ENCODE peak calls at places on chromosomes 5 and 9, in ten cellular contexts. One of them, this sample, is unnamed.

GRCh38 chr5:32990593-32991415 is 279.7 kb downstream of the NPR3 start:
- DNase-seq in AG10803: no peak
- DNase-seq in T-helper 2 cell: no peak
- DNase-seq in NCI-H345: no peak
- DNase-seq in lung: no peak
- DNase-seq in prostate gland: peak; percentile 19
- DNase-seq in G401: no peak
- DNase-seq in SK-N-SH: no peak
- DNase-seq in lower leg skin: no peak
- DNase-seq in stromal cell of bone marrow: peak; percentile 25
- DNase-seq in this sample: no peak

GRCh38 chr5:180141068-180141660 is 67.8 kb downstream of the RASGEF1C start:
- DNase-seq in AG10803: no peak
- DNase-seq in T-helper 2 cell: no peak
- DNase-seq in NCI-H345: no peak
- DNase-seq in lung: no peak
- DNase-seq in prostate gland: no peak
- DNase-seq in G401: no peak
- DNase-seq in SK-N-SH: no peak
- DNase-seq in lower leg skin: peak; percentile 2
- DNase-seq in stromal cell of bone marrow: no peak
- DNase-seq in this sample: no peak

GRCh38 chr9:129482521-129483466 is 138.1 kb downstream of the C9orf50 start:
- DNase-seq in AG10803: peak; percentile 93
- DNase-seq in T-helper 2 cell: no peak
- DNase-seq in NCI-H345: peak; percentile 65
- DNase-seq in lung: peak; percentile 87
- DNase-seq in prostate gland: peak; percentile 88
- DNase-seq in G401: peak; percentile 87
- DNase-seq in SK-N-SH: peak; percentile 90
- DNase-seq in lower leg skin: peak; percentile 87
- DNase-seq in stromal cell of bone marrow: peak; percentile 91
- DNase-seq in this sample: peak; percentile 92

GRCh38 chr5:61575581-61575980 is 243.5 kb downstream of the ZSWIM6 start:
- DNase-seq in AG10803: no peak
- DNase-seq in T-helper 2 cell: no peak
- DNase-seq in NCI-H345: no peak
- DNase-seq in lung: no peak
- DNase-seq in prostate gland: no peak
- DNase-seq in G401: no peak
- DNase-seq in SK-N-SH: no peak
- DNase-seq in lower leg skin: no peak
- DNase-seq in stromal cell of bone marrow: no peak
- DNase-seq in this sample: no peak

GRCh38 chr5:57277085-57277484 is 103.2 kb downstream of the GPBP1 start:
- DNase-seq in AG10803: peak; percentile 23
- DNase-seq in T-helper 2 cell: peak; percentile 18
- DNase-seq in NCI-H345: no peak
- DNase-seq in lung: no peak
- DNase-seq in prostate gland: no peak
- DNase-seq in G401: no peak
- DNase-seq in SK-N-SH: peak; percentile 8
- DNase-seq in lower leg skin: no peak
- DNase-seq in stromal cell of bone marrow: peak; percentile 7
- DNase-seq in this sample: peak; percentile 25

GRCh38 chr5:175692996-175693700 is 35.3 kb downstream of the HRH2 start:
- DNase-seq in AG10803: no peak
- DNase-seq in T-helper 2 cell: no peak
- DNase-seq in NCI-H345: no peak
- DNase-seq in lung: no peak
- DNase-seq in prostate gland: no peak
- DNase-seq in G401: no peak
- DNase-seq in SK-N-SH: no peak
- DNase-seq in lower leg skin: no peak
- DNase-seq in stromal cell of bone marrow: no peak
- DNase-seq in this sample: no peak

GRCh38 chr9:84238652-84239051 is 101.9 kb downstream of the SLC28A3 start:
- DNase-seq in AG10803: peak; percentile 10
- DNase-seq in T-helper 2 cell: no peak
- DNase-seq in NCI-H345: no peak
- DNase-seq in lung: no peak
- DNase-seq in prostate gland: no peak
- DNase-seq in G401: no peak
- DNase-seq in SK-N-SH: no peak
- DNase-seq in lower leg skin: no peak
- DNase-seq in stromal cell of bone marrow: no peak
- DNase-seq in this sample: no peak

GRCh38 chr9:22447607-22448305 is 1.1 kb downstream of the DMRTA1 start:
- DNase-seq in AG10803: no peak
- DNase-seq in T-helper 2 cell: no peak
- DNase-seq in NCI-H345: no peak
- DNase-seq in lung: no peak
- DNase-seq in prostate gland: peak; percentile 21
- DNase-seq in G401: no peak
- DNase-seq in SK-N-SH: no peak
- DNase-seq in lower leg skin: no peak
- DNase-seq in stromal cell of bone marrow: no peak
- DNase-seq in this sample: no peak

GRCh38 chr5:146291421-146292074 is 47.1 kb upstream of the POU4F3 start:
- DNase-seq in AG10803: peak; percentile 45
- DNase-seq in T-helper 2 cell: peak; percentile 58
- DNase-seq in NCI-H345: peak; percentile 54
- DNase-seq in lung: no peak
- DNase-seq in prostate gland: no peak
- DNase-seq in G401: peak; percentile 29
- DNase-seq in SK-N-SH: peak; percentile 56
- DNase-seq in lower leg skin: no peak
- DNase-seq in stromal cell of bone marrow: peak; percentile 25
- DNase-seq in this sample: peak; percentile 58

GRCh38 chr5:179612577-179613459 is 10.7 kb downstream of the HNRNPH1 start:
- DNase-seq in AG10803: no peak
- DNase-seq in T-helper 2 cell: no peak
- DNase-seq in NCI-H345: no peak
- DNase-seq in lung: no peak
- DNase-seq in prostate gland: no peak
- DNase-seq in G401: no peak
- DNase-seq in SK-N-SH: no peak
- DNase-seq in lower leg skin: no peak
- DNase-seq in stromal cell of bone marrow: no peak
- DNase-seq in this sample: no peak

GRCh38 chr5:51380603-51381207 is 2.5 kb upstream of the ISL1 start:
- DNase-seq in AG10803: no peak
- DNase-seq in T-helper 2 cell: no peak
- DNase-seq in NCI-H345: peak; percentile 71
- DNase-seq in lung: no peak
- DNase-seq in prostate gland: no peak
- DNase-seq in G401: no peak
- DNase-seq in SK-N-SH: peak; percentile 46
- DNase-seq in lower leg skin: no peak
- DNase-seq in stromal cell of bone marrow: no peak
- DNase-seq in this sample: no peak

GRCh38 chr9:130172858-130173461 is 756 bp downstream of the NCS1 start:
- DNase-seq in AG10803: no peak
- DNase-seq in T-helper 2 cell: peak; percentile 30
- DNase-seq in NCI-H345: peak; percentile 27
- DNase-seq in lung: no peak
- DNase-seq in prostate gland: no peak
- DNase-seq in G401: no peak
- DNase-seq in SK-N-SH: peak; percentile 83
- DNase-seq in lower leg skin: no peak
- DNase-seq in stromal cell of bone marrow: no peak
- DNase-seq in this sample: peak; percentile 71

GRCh38 chr5:44336708-44337107 is 52.5 kb downstream of the FGF10 start:
- DNase-seq in AG10803: no peak
- DNase-seq in T-helper 2 cell: no peak
- DNase-seq in NCI-H345: no peak
- DNase-seq in lung: no peak
- DNase-seq in prostate gland: no peak
- DNase-seq in G401: no peak
- DNase-seq in SK-N-SH: no peak
- DNase-seq in lower leg skin: no peak
- DNase-seq in stromal cell of bone marrow: no peak
- DNase-seq in this sample: no peak

GRCh38 chr9:112789493-112789892 is 38.9 kb downstream of the SNX30 start:
- DNase-seq in AG10803: peak; percentile 84
- DNase-seq in T-helper 2 cell: no peak
- DNase-seq in NCI-H345: no peak
- DNase-seq in lung: no peak
- DNase-seq in prostate gland: no peak
- DNase-seq in G401: no peak
- DNase-seq in SK-N-SH: no peak
- DNase-seq in lower leg skin: no peak
- DNase-seq in stromal cell of bone marrow: no peak
- DNase-seq in this sample: peak; percentile 40

GRCh38 chr5:14416709-14417108 is 164.9 kb upstream of the OTULINL start:
- DNase-seq in AG10803: no peak
- DNase-seq in T-helper 2 cell: peak; percentile 53
- DNase-seq in NCI-H345: no peak
- DNase-seq in lung: no peak
- DNase-seq in prostate gland: no peak
- DNase-seq in G401: no peak
- DNase-seq in SK-N-SH: no peak
- DNase-seq in lower leg skin: no peak
- DNase-seq in stromal cell of bone marrow: no peak
- DNase-seq in this sample: no peak

GRCh38 chr5:71744009-71744792 is 25.1 kb downstream of the CARTPT start:
- DNase-seq in AG10803: no peak
- DNase-seq in T-helper 2 cell: no peak
- DNase-seq in NCI-H345: no peak
- DNase-seq in lung: no peak
- DNase-seq in prostate gland: no peak
- DNase-seq in G401: no peak
- DNase-seq in SK-N-SH: no peak
- DNase-seq in lower leg skin: no peak
- DNase-seq in stromal cell of bone marrow: no peak
- DNase-seq in this sample: no peak

GRCh38 chr5:107365355-107366109 is 305.2 kb downstream of the EFNA5 start:
- DNase-seq in AG10803: peak; percentile 83
- DNase-seq in T-helper 2 cell: no peak
- DNase-seq in NCI-H345: no peak
- DNase-seq in lung: no peak
- DNase-seq in prostate gland: no peak
- DNase-seq in G401: peak; percentile 60
- DNase-seq in SK-N-SH: no peak
- DNase-seq in lower leg skin: no peak
- DNase-seq in stromal cell of bone marrow: no peak
- DNase-seq in this sample: no peak

GRCh38 chr9:99345936-99346335 is 123.9 kb downstream of the SEC61B start:
- DNase-seq in AG10803: no peak
- DNase-seq in T-helper 2 cell: no peak
- DNase-seq in NCI-H345: no peak
- DNase-seq in lung: no peak
- DNase-seq in prostate gland: no peak
- DNase-seq in G401: no peak
- DNase-seq in SK-N-SH: no peak
- DNase-seq in lower leg skin: no peak
- DNase-seq in stromal cell of bone marrow: peak; percentile 86
- DNase-seq in this sample: no peak

GRCh38 chr5:16702964-16703363 is 86.2 kb upstream of the RETREG1 start:
- DNase-seq in AG10803: no peak
- DNase-seq in T-helper 2 cell: no peak
- DNase-seq in NCI-H345: no peak
- DNase-seq in lung: no peak
- DNase-seq in prostate gland: no peak
- DNase-seq in G401: no peak
- DNase-seq in SK-N-SH: no peak
- DNase-seq in lower leg skin: no peak
- DNase-seq in stromal cell of bone marrow: no peak
- DNase-seq in this sample: no peak

GRCh38 chr5:60538955-60539866 is 160.8 kb downstream of the DEPDC1B start:
- DNase-seq in AG10803: no peak
- DNase-seq in T-helper 2 cell: no peak
- DNase-seq in NCI-H345: no peak
- DNase-seq in lung: no peak
- DNase-seq in prostate gland: no peak
- DNase-seq in G401: no peak
- DNase-seq in SK-N-SH: no peak
- DNase-seq in lower leg skin: no peak
- DNase-seq in stromal cell of bone marrow: no peak
- DNase-seq in this sample: no peak

GRCh38 chr9:37931586-37931985 is 27.7 kb upstream of the SLC25A51 start:
- DNase-seq in AG10803: peak; percentile 56
- DNase-seq in T-helper 2 cell: no peak
- DNase-seq in NCI-H345: no peak
- DNase-seq in lung: no peak
- DNase-seq in prostate gland: no peak
- DNase-seq in G401: no peak
- DNase-seq in SK-N-SH: no peak
- DNase-seq in lower leg skin: no peak
- DNase-seq in stromal cell of bone marrow: no peak
- DNase-seq in this sample: no peak

GRCh38 chr9:12464910-12465512 is 228.2 kb upstream of the TYRP1 start:
- DNase-seq in AG10803: peak; percentile 9
- DNase-seq in T-helper 2 cell: peak; percentile 2
- DNase-seq in NCI-H345: peak; percentile 19
- DNase-seq in lung: no peak
- DNase-seq in prostate gland: no peak
- DNase-seq in G401: peak; percentile 18
- DNase-seq in SK-N-SH: peak; percentile 6
- DNase-seq in lower leg skin: no peak
- DNase-seq in stromal cell of bone marrow: peak; percentile 1
- DNase-seq in this sample: peak; percentile 9

GRCh38 chr9:110764006-110764405 is 95.4 kb downstream of the MUSK start:
- DNase-seq in AG10803: no peak
- DNase-seq in T-helper 2 cell: no peak
- DNase-seq in NCI-H345: no peak
- DNase-seq in lung: no peak
- DNase-seq in prostate gland: no peak
- DNase-seq in G401: no peak
- DNase-seq in SK-N-SH: no peak
- DNase-seq in lower leg skin: no peak
- DNase-seq in stromal cell of bone marrow: no peak
- DNase-seq in this sample: no peak

GRCh38 chr9:126805546-126806262 is 864 bp downstream of the ZBTB43 start:
- DNase-seq in AG10803: peak; percentile 85
- DNase-seq in T-helper 2 cell: peak; percentile 86
- DNase-seq in NCI-H345: no peak
- DNase-seq in lung: peak; percentile 81
- DNase-seq in prostate gland: no peak
- DNase-seq in G401: no peak
- DNase-seq in SK-N-SH: no peak
- DNase-seq in lower leg skin: peak; percentile 71
- DNase-seq in stromal cell of bone marrow: peak; percentile 85
- DNase-seq in this sample: peak; percentile 62

GRCh38 chr9:18605763-18606162 is 131.8 kb downstream of the ADAMTSL1 start:
- DNase-seq in AG10803: peak; percentile 55
- DNase-seq in T-helper 2 cell: no peak
- DNase-seq in NCI-H345: no peak
- DNase-seq in lung: peak; percentile 30
- DNase-seq in prostate gland: no peak
- DNase-seq in G401: no peak
- DNase-seq in SK-N-SH: no peak
- DNase-seq in lower leg skin: peak; percentile 18
- DNase-seq in stromal cell of bone marrow: peak; percentile 74
- DNase-seq in this sample: peak; percentile 47

GRCh38 chr5:105659396-105659795 is 2011.3 kb downstream of the EFNA5 start:
- DNase-seq in AG10803: no peak
- DNase-seq in T-helper 2 cell: no peak
- DNase-seq in NCI-H345: no peak
- DNase-seq in lung: no peak
- DNase-seq in prostate gland: no peak
- DNase-seq in G401: no peak
- DNase-seq in SK-N-SH: no peak
- DNase-seq in lower leg skin: no peak
- DNase-seq in stromal cell of bone marrow: no peak
- DNase-seq in this sample: no peak

This sample was measured in AG20443.